ENCODE peak calls at places on chromosomes 7 and 10, in seven cellular contexts. E is ACHN; O is uterus; B is activated naive CD4-positive, alpha-beta T cell treated with anti-CD3 and anti-CD28 coated beads, Interleukin-2, amount 10 ng/mL, durations not matched to agents 7 days and 5 days; X is NCI-H1105 treated with DMSO at 0.1 percent for 48 hours; K is H54; F is amygdala. V is an unnamed sample.

GRCh38 chr10:95325863-95326262 is 35.1 kb upstream of the PDLIM1 start:
- DNase-seq in E (no peak), K (no peak), F (no peak), X (no peak), O (no peak), B (no peak), V (no peak)

GRCh38 chr7:32890553-32891045 is 961 bp downstream of the KBTBD2 start:
- DNase-seq in X (peak), K (no peak), F (no peak), E (peak), O (no peak), B (peak), V (no peak)

GRCh38 chr7:134784251-134785049 is 5.0 kb downstream of the CALD1 start:
- DNase-seq in O (no peak), B (no peak), E (no peak), K (no peak), X (no peak), F (no peak), V (no peak)

GRCh38 chr7:150940446-150941102 is 37.5 kb downstream of the KCNH2 start:
- DNase-seq in B (peak), F (no peak), O (no peak), K (no peak), E (no peak), X (no peak), V (no peak)

GRCh38 chr7:101237206-101238067 is at the start of gene CLDN15:
- DNase-seq in F (no peak), E (no peak), X (no peak), B (no peak), O (peak), K (no peak), V (peak)

GRCh38 chr10:44858988-44859387 is 52.1 kb upstream of the TMEM72 start:
- DNase-seq in K (no peak), E (no peak), F (no peak), O (no peak), X (no peak), B (no peak), V (no peak)

GRCh38 chr10:78741541-78741940 is 327.2 kb upstream of the ZMIZ1 start:
- DNase-seq in K (no peak), B (no peak), X (no peak), O (no peak), F (no peak), E (no peak), V (no peak)

GRCh38 chr10:12910835-12911234 is 90.7 kb downstream of the CCDC3 start:
- DNase-seq in X (no peak), K (no peak), E (no peak), O (no peak), B (no peak), F (no peak), V (no peak)

GRCh38 chr10:20885678-20886077 is 11.4 kb downstream of the NEBL start:
- DNase-seq in X (peak), O (no peak), B (no peak), K (no peak), E (peak), F (no peak), V (no peak)

GRCh38 chr10:76286536-76286935 is 855.1 kb downstream of the LRMDA start:
- DNase-seq in E (no peak), F (no peak), X (no peak), B (no peak), K (no peak), O (no peak), V (no peak)

GRCh38 chr10:22606164-22606614 is 108.2 kb downstream of the PIP4K2A start:
- DNase-seq in K (no peak), B (peak), E (peak), F (no peak), X (no peak), O (no peak), V (no peak)

GRCh38 chr10:182441-183201 is 47.4 kb downstream of the ZMYND11 start:
- DNase-seq in X (no peak), K (no peak), E (no peak), B (no peak), O (no peak), F (no peak), V (no peak)